ENCODE peak calls at places on chromosomes 7 and 10, in six cellular contexts. One of them, this sample, is unnamed.

GRCh38 chr7:143359769-143360168 is 2.7 kb downstream of the FAM131B start:
- DNase-seq in activated naive CD8-positive, alpha-beta T cell treated with anti-CD3 and anti-CD28 coated beads for 36 hours: no peak
- DNase-seq in HCT116: no peak
- DNase-seq in ovary: no peak
- DNase-seq in left cardiac atrium: no peak
- DNase-seq in T-helper 9 cell: no peak
- DNase-seq in this sample: no peak

GRCh38 chr10:122029503-122030199 is 40.7 kb downstream of the TACC2 start:
- DNase-seq in left cardiac atrium: no peak
- DNase-seq in activated naive CD8-positive, alpha-beta T cell treated with anti-CD3 and anti-CD28 coated beads for 36 hours: no peak
- DNase-seq in T-helper 9 cell: no peak
- DNase-seq in ovary: no peak
- DNase-seq in HCT116: no peak
- DNase-seq in this sample: no peak

GRCh38 chr10:74432841-74433594 is 282.0 kb downstream of the ADK start:
- DNase-seq in left cardiac atrium: no peak
- DNase-seq in ovary: no peak
- DNase-seq in T-helper 9 cell: no peak
- DNase-seq in HCT116: no peak
- DNase-seq in activated naive CD8-positive, alpha-beta T cell treated with anti-CD3 and anti-CD28 coated beads for 36 hours: no peak
- DNase-seq in this sample: no peak

GRCh38 chr7:90424720-90425119 is 21.5 kb downstream of the CLDN12 start:
- DNase-seq in left cardiac atrium: no peak
- DNase-seq in HCT116: no peak
- DNase-seq in T-helper 9 cell: no peak
- DNase-seq in activated naive CD8-positive, alpha-beta T cell treated with anti-CD3 and anti-CD28 coated beads for 36 hours: no peak
- DNase-seq in ovary: no peak
- DNase-seq in this sample: no peak

GRCh38 chr7:131327049-131327625 is 539 bp upstream of the MKLN1 start:
- DNase-seq in left cardiac atrium: no peak
- DNase-seq in T-helper 9 cell: no peak
- DNase-seq in HCT116: peak
- DNase-seq in activated naive CD8-positive, alpha-beta T cell treated with anti-CD3 and anti-CD28 coated beads for 36 hours: no peak
- DNase-seq in ovary: no peak
- DNase-seq in this sample: peak

GRCh38 chr7:151228024-151228866 is 1.2 kb upstream of the ABCF2 start:
- DNase-seq in T-helper 9 cell: no peak
- DNase-seq in ovary: no peak
- DNase-seq in activated naive CD8-positive, alpha-beta T cell treated with anti-CD3 and anti-CD28 coated beads for 36 hours: no peak
- DNase-seq in left cardiac atrium: no peak
- DNase-seq in HCT116: no peak
- DNase-seq in this sample: no peak

GRCh38 chr10:35316346-35316967 is 19.9 kb upstream of the CCNY start:
- DNase-seq in HCT116: no peak
- DNase-seq in activated naive CD8-positive, alpha-beta T cell treated with anti-CD3 and anti-CD28 coated beads for 36 hours: no peak
- DNase-seq in ovary: no peak
- DNase-seq in left cardiac atrium: no peak
- DNase-seq in T-helper 9 cell: no peak
- DNase-seq in this sample: no peak

GRCh38 chr10:128633864-128634541 is 507.8 kb upstream of the MKI67 start:
- DNase-seq in HCT116: no peak
- DNase-seq in ovary: no peak
- DNase-seq in T-helper 9 cell: no peak
- DNase-seq in activated naive CD8-positive, alpha-beta T cell treated with anti-CD3 and anti-CD28 coated beads for 36 hours: no peak
- DNase-seq in left cardiac atrium: no peak
- DNase-seq in this sample: no peak

GRCh38 chr7:26292768-26293560 is 1.3 kb downstream of the SNX10 start:
- DNase-seq in ovary: no peak
- DNase-seq in activated naive CD8-positive, alpha-beta T cell treated with anti-CD3 and anti-CD28 coated beads for 36 hours: no peak
- DNase-seq in HCT116: no peak
- DNase-seq in T-helper 9 cell: no peak
- DNase-seq in left cardiac atrium: no peak
- DNase-seq in this sample: no peak

GRCh38 chr10:75402486-75403143 is 1.1 kb upstream of the ZNF503 start:
- DNase-seq in HCT116: no peak
- DNase-seq in T-helper 9 cell: no peak
- DNase-seq in activated naive CD8-positive, alpha-beta T cell treated with anti-CD3 and anti-CD28 coated beads for 36 hours: no peak
- DNase-seq in left cardiac atrium: peak
- DNase-seq in ovary: peak
- DNase-seq in this sample: no peak

GRCh38 chr10:128268015-128268722 is 141.9 kb upstream of the MKI67 start:
- DNase-seq in activated naive CD8-positive, alpha-beta T cell treated with anti-CD3 and anti-CD28 coated beads for 36 hours: peak
- DNase-seq in T-helper 9 cell: no peak
- DNase-seq in HCT116: peak
- DNase-seq in left cardiac atrium: peak
- DNase-seq in ovary: no peak
- DNase-seq in this sample: peak

GRCh38 chr10:70843776-70844489 is 28.2 kb downstream of the SGPL1 start:
- DNase-seq in left cardiac atrium: no peak
- DNase-seq in activated naive CD8-positive, alpha-beta T cell treated with anti-CD3 and anti-CD28 coated beads for 36 hours: no peak
- DNase-seq in T-helper 9 cell: no peak
- DNase-seq in ovary: no peak
- DNase-seq in HCT116: no peak
- DNase-seq in this sample: no peak

GRCh38 chr10:17219024-17219423 is 9.0 kb upstream of the VIM start:
- DNase-seq in T-helper 9 cell: no peak
- DNase-seq in HCT116: no peak
- DNase-seq in activated naive CD8-positive, alpha-beta T cell treated with anti-CD3 and anti-CD28 coated beads for 36 hours: no peak
- DNase-seq in left cardiac atrium: no peak
- DNase-seq in ovary: no peak
- DNase-seq in this sample: no peak

GRCh38 chr7:40015790-40016296 is 65.8 kb downstream of the CDK13 start:
- DNase-seq in activated naive CD8-positive, alpha-beta T cell treated with anti-CD3 and anti-CD28 coated beads for 36 hours: no peak
- DNase-seq in HCT116: no peak
- DNase-seq in ovary: peak
- DNase-seq in T-helper 9 cell: no peak
- DNase-seq in left cardiac atrium: no peak
- DNase-seq in this sample: peak

GRCh38 chr7:130560972-130561371 is 69.1 kb downstream of the MEST start:
- DNase-seq in ovary: no peak
- DNase-seq in activated naive CD8-positive, alpha-beta T cell treated with anti-CD3 and anti-CD28 coated beads for 36 hours: no peak
- DNase-seq in left cardiac atrium: no peak
- DNase-seq in T-helper 9 cell: no peak
- DNase-seq in HCT116: peak
- DNase-seq in this sample: peak

GRCh38 chr10:71817831-71818268 is 33.2 kb downstream of the PSAP start:
- DNase-seq in T-helper 9 cell: no peak
- DNase-seq in activated naive CD8-positive, alpha-beta T cell treated with anti-CD3 and anti-CD28 coated beads for 36 hours: no peak
- DNase-seq in ovary: no peak
- DNase-seq in HCT116: no peak
- DNase-seq in left cardiac atrium: peak
- DNase-seq in this sample: no peak

GRCh38 chr7:26664735-26665420 is 199.5 kb downstream of the SKAP2 start:
- DNase-seq in ovary: no peak
- DNase-seq in T-helper 9 cell: no peak
- DNase-seq in HCT116: no peak
- DNase-seq in activated naive CD8-positive, alpha-beta T cell treated with anti-CD3 and anti-CD28 coated beads for 36 hours: peak
- DNase-seq in left cardiac atrium: no peak
- DNase-seq in this sample: no peak

GRCh38 chr7:43873300-43873699 is 4.0 kb upstream of the MRPS24 start:
- DNase-seq in T-helper 9 cell: no peak
- DNase-seq in HCT116: peak
- DNase-seq in ovary: no peak
- DNase-seq in left cardiac atrium: peak
- DNase-seq in activated naive CD8-positive, alpha-beta T cell treated with anti-CD3 and anti-CD28 coated beads for 36 hours: no peak
- DNase-seq in this sample: no peak

GRCh38 chr10:68132391-68132790 is 23.1 kb downstream of the MYPN start:
- DNase-seq in T-helper 9 cell: no peak
- DNase-seq in activated naive CD8-positive, alpha-beta T cell treated with anti-CD3 and anti-CD28 coated beads for 36 hours: no peak
- DNase-seq in HCT116: no peak
- DNase-seq in left cardiac atrium: no peak
- DNase-seq in ovary: no peak
- DNase-seq in this sample: no peak

GRCh38 chr10:63464402-63465292 is 1.1 kb downstream of the JMJD1C start:
- DNase-seq in HCT116: no peak
- DNase-seq in T-helper 9 cell: no peak
- DNase-seq in ovary: no peak
- DNase-seq in activated naive CD8-positive, alpha-beta T cell treated with anti-CD3 and anti-CD28 coated beads for 36 hours: no peak
- DNase-seq in left cardiac atrium: no peak
- DNase-seq in this sample: peak

GRCh38 chr7:116653204-116653603 is 18.8 kb upstream of the MET start:
- DNase-seq in left cardiac atrium: no peak
- DNase-seq in activated naive CD8-positive, alpha-beta T cell treated with anti-CD3 and anti-CD28 coated beads for 36 hours: no peak
- DNase-seq in T-helper 9 cell: no peak
- DNase-seq in ovary: no peak
- DNase-seq in HCT116: peak
- DNase-seq in this sample: peak

GRCh38 chr7:74560081-74560719 is 97.3 kb upstream of the GTF2I start:
- DNase-seq in T-helper 9 cell: no peak
- DNase-seq in activated naive CD8-positive, alpha-beta T cell treated with anti-CD3 and anti-CD28 coated beads for 36 hours: no peak
- DNase-seq in HCT116: no peak
- DNase-seq in left cardiac atrium: no peak
- DNase-seq in ovary: no peak
- DNase-seq in this sample: no peak

GRCh38 chr10:8088504-8088903 is 34.0 kb downstream of the GATA3 start:
- DNase-seq in left cardiac atrium: no peak
- DNase-seq in activated naive CD8-positive, alpha-beta T cell treated with anti-CD3 and anti-CD28 coated beads for 36 hours: peak
- DNase-seq in ovary: no peak
- DNase-seq in T-helper 9 cell: peak
- DNase-seq in HCT116: no peak
- DNase-seq in this sample: no peak

GRCh38 chr10:73485320-73485719 is 10.5 kb downstream of the PPP3CB start:
- DNase-seq in T-helper 9 cell: no peak
- DNase-seq in left cardiac atrium: no peak
- DNase-seq in activated naive CD8-positive, alpha-beta T cell treated with anti-CD3 and anti-CD28 coated beads for 36 hours: no peak
- DNase-seq in ovary: no peak
- DNase-seq in HCT116: no peak
- DNase-seq in this sample: no peak

GRCh38 chr10:90871761-90872647 is at the start of gene RPP30:
- DNase-seq in T-helper 9 cell: peak
- DNase-seq in activated naive CD8-positive, alpha-beta T cell treated with anti-CD3 and anti-CD28 coated beads for 36 hours: peak
- DNase-seq in left cardiac atrium: peak
- DNase-seq in HCT116: no peak
- DNase-seq in ovary: peak
- DNase-seq in this sample: peak

GRCh38 chr7:93119191-93119905 is 1.6 kb upstream of the SAMD9 start:
- DNase-seq in T-helper 9 cell: no peak
- DNase-seq in HCT116: no peak
- DNase-seq in left cardiac atrium: no peak
- DNase-seq in ovary: no peak
- DNase-seq in activated naive CD8-positive, alpha-beta T cell treated with anti-CD3 and anti-CD28 coated beads for 36 hours: no peak
- DNase-seq in this sample: no peak

GRCh38 chr10:5492929-5493576 is 6.3 kb downstream of the CALML5 start:
- DNase-seq in HCT116: no peak
- DNase-seq in left cardiac atrium: no peak
- DNase-seq in activated naive CD8-positive, alpha-beta T cell treated with anti-CD3 and anti-CD28 coated beads for 36 hours: no peak
- DNase-seq in T-helper 9 cell: no peak
- DNase-seq in ovary: no peak
- DNase-seq in this sample: no peak

GRCh38 chr10:133336131-133337078 is at the start of gene CALY:
- DNase-seq in left cardiac atrium: no peak
- DNase-seq in activated naive CD8-positive, alpha-beta T cell treated with anti-CD3 and anti-CD28 coated beads for 36 hours: peak
- DNase-seq in T-helper 9 cell: peak
- DNase-seq in ovary: no peak
- DNase-seq in HCT116: no peak
- DNase-seq in this sample: no peak

GRCh38 chr7:94907420-94908203 is at the start of gene PPP1R9A:
- DNase-seq in ovary: peak
- DNase-seq in T-helper 9 cell: no peak
- DNase-seq in activated naive CD8-positive, alpha-beta T cell treated with anti-CD3 and anti-CD28 coated beads for 36 hours: no peak
- DNase-seq in left cardiac atrium: peak
- DNase-seq in HCT116: peak
- DNase-seq in this sample: no peak

GRCh38 chr7:152462995-152463713 is 27.4 kb upstream of the KMT2C start:
- DNase-seq in left cardiac atrium: no peak
- DNase-seq in HCT116: no peak
- DNase-seq in activated naive CD8-positive, alpha-beta T cell treated with anti-CD3 and anti-CD28 coated beads for 36 hours: no peak
- DNase-seq in ovary: no peak
- DNase-seq in T-helper 9 cell: no peak
- DNase-seq in this sample: peak

GRCh38 chr7:63900394-63901203 is 98.0 kb upstream of the ZNF722 start:
- DNase-seq in left cardiac atrium: peak
- DNase-seq in activated naive CD8-positive, alpha-beta T cell treated with anti-CD3 and anti-CD28 coated beads for 36 hours: peak
- DNase-seq in ovary: peak
- DNase-seq in HCT116: no peak
- DNase-seq in T-helper 9 cell: peak
- DNase-seq in this sample: peak

GRCh38 chr7:91247497-91247896 is 16.7 kb upstream of the FZD1 start:
- DNase-seq in ovary: no peak
- DNase-seq in activated naive CD8-positive, alpha-beta T cell treated with anti-CD3 and anti-CD28 coated beads for 36 hours: no peak
- DNase-seq in HCT116: no peak
- DNase-seq in T-helper 9 cell: no peak
- DNase-seq in left cardiac atrium: no peak
- DNase-seq in this sample: no peak

GRCh38 chr10:133292919-133293809 is 15.5 kb downstream of the TUBGCP2 start:
- DNase-seq in left cardiac atrium: no peak
- DNase-seq in HCT116: no peak
- DNase-seq in activated naive CD8-positive, alpha-beta T cell treated with anti-CD3 and anti-CD28 coated beads for 36 hours: no peak
- DNase-seq in T-helper 9 cell: no peak
- DNase-seq in ovary: no peak
- DNase-seq in this sample: peak

This sample was measured in Kasumi-1.